ENCODE peak calls at places on chromosomes 6 and 20, in six cellular contexts. E, T, F, B, R and V are unnamed samples.

GRCh38 chr6:44011350-44011925 is 115.8 kb downstream of the MRPL14 start:
- DNase-seq in B (no peak), R (no peak), F (no peak), T (no peak), E (no peak), V (no peak)

GRCh38 chr6:7902221-7902620 is 8.4 kb downstream of the TXNDC5 start:
- DNase-seq in F (no peak), T (no peak), E (no peak), B (no peak), R (no peak), V (no peak)

GRCh38 chr20:58876437-58876836 is 23.9 kb downstream of the GNAS start:
- DNase-seq in E (no peak), B (no peak), T (no peak), F (no peak), R (no peak), V (no peak)

GRCh38 chr20:16064991-16065707 is 508.1 kb downstream of the KIF16B start:
- DNase-seq in B (no peak), F (no peak), T (no peak), R (no peak), E (no peak), V (no peak)

GRCh38 chr6:151763303-151763702 is 44.2 kb upstream of the ESR1 start:
- DNase-seq in F (no peak), E (no peak), R (peak; percentile 52), B (peak; percentile 70), T (no peak), V (peak; percentile 46)

GRCh38 chr20:44738779-44739477 is 6.7 kb upstream of the KCNK15 start:
- DNase-seq in E (peak; percentile 83), T (no peak), F (no peak), B (peak; percentile 73), R (peak; percentile 81), V (peak; percentile 82)

GRCh38 chr6:5501837-5502236 is 240.5 kb downstream of the FARS2 start:
- DNase-seq in R (no peak), E (no peak), F (no peak), B (no peak), T (no peak), V (no peak)

GRCh38 chr20:9323622-9324021 is 190.8 kb upstream of the LAMP5 start:
- DNase-seq in F (no peak), R (no peak), E (peak; percentile 31), T (no peak), B (no peak), V (peak; percentile 10)

GRCh38 chr20:21519136-21519584 is 5.3 kb upstream of the NKX2-2 start:
- DNase-seq in R (no peak), T (no peak), B (no peak), E (no peak), F (no peak), V (no peak)

GRCh38 chr6:122998403-122998965 is 2.4 kb downstream of the CLVS2 start:
- DNase-seq in F (no peak), B (no peak), T (no peak), R (no peak), E (no peak), V (no peak)

GRCh38 chr6:11769244-11769643 is 9.4 kb downstream of the ADTRP start:
- DNase-seq in F (no peak), T (no peak), E (peak; percentile 67), R (peak; percentile 18), B (peak; percentile 77), V (no peak)

GRCh38 chr6:122548281-122548680 is 61.9 kb upstream of the PKIB start:
- DNase-seq in T (no peak), E (no peak), F (no peak), B (no peak), R (no peak), V (no peak)